ENCODE peak calls at places on chromosomes 1 and 21, in eight cellular contexts. Y is stimulated activated CD8-positive, alpha-beta memory T cell treated with anti-CD3 and anti-CD28 coated beads, Interleukin-12 subunit alpha, Interleukin-12 subunit beta, amount 100 ng/mL, for 4 hours; H is NB4; Z is MV-4-11; K is ELF-1; A is lower lobe of right lung; C is GM04504; J is right lobe of liver. W is an unnamed sample.

GRCh38 chr1:185966487-185966886 is 232.3 kb downstream of the HMCN1 start:
- DNase-seq in C (no peak), H (no peak), J (no peak), Z (no peak), A (no peak), K (no peak), Y (no peak), W (no peak)

GRCh38 chr1:91244737-91245136 is 159.9 kb downstream of the HFM1 start:
- DNase-seq in K (no peak), Y (no peak), Z (no peak), H (no peak), C (no peak), J (no peak), A (no peak), W (peak)

GRCh38 chr1:110498270-110498669 is 20.7 kb downstream of the KCNA10 start:
- DNase-seq in A (no peak), H (no peak), K (no peak), J (no peak), Z (no peak), C (no peak), Y (no peak), W (no peak)

GRCh38 chr21:43196789-43197188 is 28.0 kb downstream of the CRYAA start:
- DNase-seq in K (peak), J (no peak), H (no peak), Y (no peak), C (no peak), A (no peak), Z (no peak), W (no peak)

GRCh38 chr1:27391511-27392095 is 819 bp upstream of the GPR3 start:
- DNase-seq in Z (no peak), C (no peak), Y (no peak), H (no peak), J (no peak), A (no peak), K (no peak), W (peak)

GRCh38 chr1:31696246-31696645 is 7.6 kb downstream of the COL16A1 start:
- DNase-seq in J (no peak), A (no peak), H (no peak), Y (no peak), Z (no peak), K (no peak), C (no peak), W (no peak)

GRCh38 chr21:37496972-37497371 is 130.4 kb downstream of the DYRK1A start:
- DNase-seq in Y (no peak), J (no peak), Z (no peak), K (no peak), H (no peak), A (no peak), C (no peak), W (peak)

GRCh38 chr1:209688746-209689234 is 13.6 kb downstream of the G0S2 start:
- DNase-seq in J (no peak), K (no peak), A (no peak), H (no peak), Y (no peak), C (peak), Z (no peak), W (peak)

GRCh38 chr1:208172389-208173140 is 71.6 kb downstream of the PLXNA2 start:
- DNase-seq in K (no peak), Y (no peak), H (no peak), C (no peak), A (no peak), Z (no peak), J (peak), W (peak)

GRCh38 chr1:85494957-85495266 is 30.0 kb upstream of the DDAH1 start:
- DNase-seq in C (no peak), H (no peak), A (no peak), J (no peak), K (no peak), Y (no peak), Z (no peak), W (peak)

GRCh38 chr1:245378352-245379144 is 223.8 kb downstream of the KIF26B start:
- DNase-seq in Z (peak), H (no peak), J (no peak), A (no peak), K (peak), Y (no peak), C (no peak), W (no peak)

GRCh38 chr1:208044568-208045241 is 133.8 kb upstream of the CD34 start:
- DNase-seq in J (no peak), Z (no peak), A (no peak), C (no peak), Y (no peak), K (no peak), H (no peak), W (no peak)

GRCh38 chr1:16163882-16164820 is 8.3 kb upstream of the EPHA2 start:
- DNase-seq in H (peak), J (no peak), K (no peak), C (peak), Z (peak), A (no peak), Y (no peak), W (peak)

GRCh38 chr1:218846166-218846565 is 327.5 kb upstream of the LYPLAL1 start:
- DNase-seq in A (no peak), Y (no peak), H (no peak), C (peak), Z (peak), J (no peak), K (no peak), W (no peak)

GRCh38 chr1:177627148-177627910 is 342.5 kb downstream of the SEC16B start:
- DNase-seq in Z (no peak), A (no peak), H (no peak), Y (no peak), K (no peak), C (no peak), J (no peak), W (no peak)

GRCh38 chr1:41416552-41417334 is 55.5 kb downstream of the FOXO6 start:
- DNase-seq in Z (peak), Y (peak), C (peak), J (peak), K (peak), A (peak), H (peak), W (peak)

GRCh38 chr1:245901565-245901964 is 605.5 kb downstream of the SMYD3 start:
- DNase-seq in C (no peak), J (no peak), Z (no peak), Y (no peak), K (no peak), A (no peak), H (no peak), W (no peak)

GRCh38 chr1:209675567-209676154 is 449 bp downstream of the G0S2 start:
- DNase-seq in C (no peak), Y (no peak), A (peak), Z (no peak), K (peak), J (no peak), H (peak), W (peak)

GRCh38 chr1:21337931-21338567 is 47.8 kb upstream of the ECE1 start:
- DNase-seq in K (no peak), Y (no peak), A (peak), C (peak), Z (peak), H (peak), J (peak), W (no peak)

GRCh38 chr1:2977886-2978611 is 43.2 kb upstream of the ACTRT2 start:
- DNase-seq in Z (no peak), H (no peak), J (no peak), A (no peak), Y (no peak), C (no peak), K (no peak), W (no peak)

GRCh38 chr21:8991968-8992621 is 1529.3 kb upstream of the TPTE start:
- DNase-seq in C (no peak), J (no peak), K (peak), H (no peak), Z (no peak), Y (no peak), A (no peak), W (no peak)

GRCh38 chr1:12146343-12147112 is 20.3 kb upstream of the TNFRSF1B start:
- DNase-seq in Y (no peak), J (peak), K (no peak), C (no peak), A (no peak), Z (no peak), H (no peak), W (no peak)

GRCh38 chr1:41632788-41633575 is 148.5 kb upstream of the EDN2 start:
- DNase-seq in C (no peak), A (no peak), Z (no peak), K (no peak), Y (no peak), J (no peak), H (no peak), W (no peak)

GRCh38 chr1:11804666-11805453 is 904 bp downstream of the MTHFR start:
- DNase-seq in J (no peak), C (no peak), Y (no peak), Z (no peak), A (peak), H (peak), K (no peak), W (peak)

GRCh38 chr1:155913969-155914757 is 3.0 kb upstream of the RIT1 start:
- DNase-seq in J (no peak), A (no peak), K (no peak), H (no peak), Y (no peak), Z (no peak), C (no peak), W (peak)

GRCh38 chr1:156098782-156099181 is 15.7 kb upstream of the LMNA start:
- DNase-seq in H (no peak), Z (no peak), A (no peak), C (no peak), Y (no peak), J (no peak), K (no peak), W (no peak)

GRCh38 chr21:30625449-30625848 is 5.0 kb downstream of the KRTAP20-4 start:
- DNase-seq in Z (no peak), Y (no peak), J (no peak), C (no peak), A (no peak), H (no peak), K (no peak), W (no peak)

GRCh38 chr1:21232044-21232443 is 55.3 kb upstream of the EIF4G3 start:
- DNase-seq in H (peak), J (no peak), A (no peak), C (peak), Y (no peak), Z (peak), K (peak), W (peak)

GRCh38 chr1:76807543-76808260 is 59.6 kb upstream of the ST6GALNAC5 start:
- DNase-seq in C (no peak), J (no peak), A (no peak), Y (no peak), K (no peak), H (no peak), Z (no peak), W (no peak)

GRCh38 chr1:34794001-34794789 is 1.4 kb downstream of the GJA4 start:
- DNase-seq in Y (no peak), A (no peak), C (no peak), K (no peak), H (no peak), Z (no peak), J (no peak), W (no peak)

GRCh38 chr1:18673976-18674375 is 43.3 kb downstream of the PAX7 start:
- DNase-seq in H (peak), A (no peak), C (no peak), K (no peak), Y (no peak), J (no peak), Z (no peak), W (peak)

GRCh38 chr1:225347123-225347683 is 80.6 kb downstream of the LBR start:
- DNase-seq in J (no peak), H (peak), C (no peak), A (no peak), Z (peak), Y (no peak), K (no peak), W (peak)

GRCh38 chr21:33622253-33622652 is 19.3 kb downstream of the CRYZL1 start:
- DNase-seq in A (no peak), J (no peak), C (no peak), H (no peak), Y (no peak), K (no peak), Z (no peak), W (no peak)

GRCh38 chr1:225580180-225581099 is 72.5 kb downstream of the ENAH start:
- DNase-seq in K (no peak), Z (no peak), H (no peak), J (no peak), Y (no peak), A (no peak), C (no peak), W (no peak)

GRCh38 chr1:202293620-202294019 is 48.1 kb downstream of the UBE2T start:
- DNase-seq in Y (no peak), H (no peak), A (no peak), J (no peak), K (no peak), Z (no peak), C (no peak), W (no peak)

GRCh38 chr1:22216210-22216883 is 73.5 kb upstream of the WNT4 start:
- DNase-seq in Y (no peak), C (no peak), J (peak), A (peak), Z (no peak), H (no peak), K (peak), W (no peak)

GRCh38 chr1:238675241-238675640 is 711.1 kb upstream of the CHRM3 start:
- DNase-seq in Z (no peak), C (no peak), A (no peak), K (no peak), Y (no peak), H (no peak), J (no peak), W (no peak)

W was measured in ELR.